ENCODE peak calls at places on chromosomes 5 and 9, in five cellular contexts. J is CD4-positive, alpha-beta T cell; Z is upper lobe of right lung; W is pancreas; B is left lung. C is an unnamed sample.

GRCh38 chr5:179901915-179902762 is 5.6 kb downstream of the TBC1D9B start:
- DNase-seq in B (no peak), Z (no peak), W (no peak), J (no peak), C (no peak)

GRCh38 chr5:57551974-57552537 is 69.4 kb upstream of the ACTBL2 start:
- DNase-seq in B (no peak), Z (no peak), W (no peak), J (no peak), C (no peak)

GRCh38 chr9:93669116-93669957 is 93.0 kb downstream of the PHF2 start:
- DNase-seq in W (peak), J (no peak), Z (peak), B (peak), C (peak)

GRCh38 chr5:157971466-157972324 is 112.8 kb upstream of the CLINT1 start:
- DNase-seq in W (no peak), B (no peak), J (no peak), Z (no peak), C (no peak)

GRCh38 chr5:95712347-95712958 is 18.7 kb upstream of the RHOBTB3 start:
- DNase-seq in Z (no peak), W (no peak), B (peak), J (no peak), C (no peak)

GRCh38 chr9:7209051-7209450 is 451.3 kb downstream of the KDM4C start:
- DNase-seq in J (no peak), W (no peak), B (no peak), Z (no peak), C (no peak)

GRCh38 chr9:101087426-101087825 is 58.9 kb downstream of the PLPPR1 start:
- DNase-seq in B (no peak), J (no peak), W (no peak), Z (no peak), C (no peak)

GRCh38 chr9:101737165-101737704 is 1.2 kb downstream of the GRIN3A start:
- DNase-seq in B (no peak), W (peak), Z (peak), J (no peak), C (peak)

GRCh38 chr5:27325513-27325912 is 287.1 kb upstream of the CDH9 start:
- DNase-seq in B (no peak), Z (no peak), W (no peak), J (no peak), C (no peak)

GRCh38 chr5:40842351-40842750 is 1.2 kb downstream of the CARD6 start:
- DNase-seq in W (no peak), Z (no peak), B (no peak), J (no peak), C (no peak)

GRCh38 chr5:149834246-149834855 is 104.2 kb downstream of the PPARGC1B start:
- DNase-seq in W (no peak), B (no peak), Z (no peak), J (peak), C (no peak)

GRCh38 chr5:170642776-170643436 is 139.1 kb downstream of the KCNIP1 start:
- DNase-seq in Z (peak), W (no peak), B (no peak), J (no peak), C (no peak)

GRCh38 chr5:2148312-2149195 is 265.8 kb upstream of the IRX4 start:
- DNase-seq in J (no peak), W (no peak), B (no peak), Z (no peak), C (no peak)

GRCh38 chr5:116600876-116601275 is 26.3 kb upstream of the SEMA6A start:
- DNase-seq in Z (no peak), B (no peak), J (no peak), W (no peak), C (no peak)

GRCh38 chr9:16207161-16207560 is 654.3 kb downstream of the CCDC171 start:
- DNase-seq in J (no peak), Z (no peak), B (no peak), W (no peak), C (no peak)

GRCh38 chr5:17127743-17128231 is 89.6 kb upstream of the BASP1 start:
- DNase-seq in J (no peak), B (no peak), W (no peak), Z (no peak), C (no peak)

GRCh38 chr9:37364751-37365360 is 57.6 kb upstream of the GRHPR start:
- DNase-seq in B (no peak), W (no peak), Z (no peak), J (no peak), C (no peak)
- TF ChIP-seq CTCF in B (no peak), W (no peak), Z (no peak), J (no peak), C (no peak)

GRCh38 chr5:122390107-122390506 is 78.1 kb downstream of the SNCAIP start:
- DNase-seq in Z (no peak), W (no peak), B (no peak), J (no peak), C (no peak)

GRCh38 chr5:122385286-122385685 is 73.2 kb downstream of the SNCAIP start:
- DNase-seq in Z (no peak), W (no peak), J (no peak), B (no peak), C (no peak)

GRCh38 chr5:122384612-122385180 is 72.7 kb downstream of the SNCAIP start:
- DNase-seq in W (no peak), J (no peak), B (no peak), Z (no peak), C (no peak)

DNA sequence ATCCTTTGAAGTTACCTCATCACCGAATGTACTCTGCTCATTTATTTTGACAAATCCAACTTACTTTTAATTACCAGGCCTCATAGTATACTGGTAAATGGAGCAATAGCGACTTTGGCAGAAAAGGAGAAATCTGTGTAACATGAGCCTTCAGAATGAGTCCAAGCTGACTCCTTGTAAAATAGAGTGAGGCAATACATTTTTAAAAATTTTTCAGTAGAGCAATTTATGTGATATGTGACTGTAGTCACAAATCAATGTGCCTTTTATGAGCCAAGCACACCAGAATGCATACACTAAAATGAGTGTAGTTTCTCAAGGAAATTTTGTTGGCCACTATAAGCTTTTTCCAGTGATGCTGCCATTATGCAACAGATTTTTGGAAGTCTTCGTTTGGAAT is 73.7 kb downstream of the SNCAIP start:
- DNase-seq in W (no peak), J (no peak), B (no peak), Z (no peak), C (no peak)
- H3K27ac ChIP-seq in W (no peak), J (no peak), B (no peak), Z (no peak), C (no peak)

DNA sequence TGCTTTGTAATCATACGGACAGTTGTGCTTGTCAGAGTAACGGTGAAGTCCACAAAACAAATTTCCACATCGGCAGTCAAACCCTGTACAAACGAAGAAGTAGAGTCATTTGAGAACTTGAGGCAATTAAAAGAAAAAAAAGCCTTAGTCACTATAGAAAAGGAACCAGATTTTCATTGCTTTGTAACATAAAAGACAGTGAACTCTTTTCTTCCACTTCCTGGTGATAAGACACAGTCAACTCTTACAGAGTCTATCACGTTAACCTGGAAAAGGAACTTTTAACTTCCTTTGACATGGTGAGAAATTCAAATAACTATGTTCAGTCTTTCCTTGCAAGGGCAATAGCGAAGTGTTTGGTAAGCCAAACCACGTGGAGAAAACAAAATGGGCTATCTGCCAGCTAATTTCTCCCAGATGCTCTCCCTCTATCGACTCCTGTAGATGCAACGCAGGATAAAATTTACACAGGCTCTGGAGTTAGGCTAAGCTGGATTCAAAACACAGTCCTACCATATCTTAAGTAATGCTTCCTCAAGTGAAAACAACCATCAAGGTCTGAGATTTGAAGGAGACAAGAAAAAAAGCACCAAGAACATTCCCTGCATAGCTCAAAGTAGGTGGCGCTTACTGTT is 8.9 kb downstream of the ZFAND5 start:
- DNase-seq in Z (no peak), W (no peak), J (no peak), B (no peak), C (no peak)
- TF ChIP-seq CTCF in Z (no peak), W (no peak), J (no peak), B (no peak), C (no peak)

DNA sequence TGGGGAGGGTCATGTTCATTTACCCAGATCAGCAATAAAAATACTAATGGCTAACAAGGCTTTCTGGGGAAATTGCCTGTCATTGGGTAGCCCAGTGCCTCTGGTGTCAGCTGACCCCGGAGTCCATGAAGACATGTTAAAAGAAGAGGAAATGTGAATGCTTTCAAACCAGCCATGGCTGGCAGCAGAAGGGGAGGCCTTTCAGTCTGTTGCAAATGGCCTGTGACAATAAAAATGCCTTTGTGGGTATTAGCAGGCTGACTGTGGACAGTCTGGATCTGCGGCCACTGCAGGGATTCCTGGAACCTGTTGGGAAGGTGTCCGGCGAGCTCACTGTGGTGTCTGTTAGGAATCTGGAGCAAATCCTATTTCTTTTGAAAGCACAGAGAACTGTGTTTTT is 7.5 kb downstream of the ABL1 start:
- DNase-seq in Z (no peak), W (no peak), B (no peak), J (no peak), C (no peak)
- H3K27ac ChIP-seq in Z (no peak), W (no peak), B (no peak), J (no peak), C (no peak)

DNA sequence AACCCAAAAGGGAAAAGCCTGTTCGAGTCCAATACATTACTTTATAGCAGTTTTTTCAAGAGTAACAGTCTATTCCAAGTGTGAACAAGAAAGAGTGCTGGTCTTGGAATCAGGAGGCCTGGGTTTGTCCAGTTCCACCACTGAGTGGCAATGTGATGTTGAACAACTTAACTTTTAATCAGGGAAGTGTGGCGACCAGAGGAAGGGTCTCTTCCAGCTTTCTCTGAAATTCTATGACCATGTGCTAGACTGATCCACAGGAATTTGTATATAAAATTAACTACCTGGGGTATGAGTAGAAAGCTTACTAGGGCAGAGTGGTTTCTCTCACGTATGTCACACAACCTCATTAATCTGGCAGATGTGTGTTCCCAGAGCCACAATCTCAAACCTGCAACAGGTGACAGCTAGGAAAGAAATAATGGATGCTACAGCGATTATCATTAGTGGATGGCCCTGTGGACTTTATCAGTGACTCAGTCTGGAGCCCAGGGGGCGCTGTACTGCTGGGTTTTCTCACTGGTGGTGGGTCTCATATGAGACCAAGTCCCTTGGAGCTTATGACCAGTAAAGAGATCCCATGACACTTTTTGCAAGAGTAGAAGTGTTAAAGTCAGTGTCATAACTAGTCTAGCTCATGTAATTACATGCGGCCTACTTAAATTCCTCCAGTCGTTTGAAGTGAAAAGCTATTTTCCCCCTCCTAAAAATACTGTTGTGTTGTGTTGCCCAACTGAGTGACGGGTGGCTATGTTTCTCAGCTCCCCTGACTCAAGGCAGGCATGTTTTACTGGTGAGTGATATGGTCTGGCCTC is 116.5 kb downstream of the GDNF start:
- DNase-seq in B (no peak), Z (no peak), W (no peak), J (no peak), C (no peak)
- TF ChIP-seq CTCF in B (no peak), Z (peak), W (no peak), J (no peak), C (no peak)

DNA sequence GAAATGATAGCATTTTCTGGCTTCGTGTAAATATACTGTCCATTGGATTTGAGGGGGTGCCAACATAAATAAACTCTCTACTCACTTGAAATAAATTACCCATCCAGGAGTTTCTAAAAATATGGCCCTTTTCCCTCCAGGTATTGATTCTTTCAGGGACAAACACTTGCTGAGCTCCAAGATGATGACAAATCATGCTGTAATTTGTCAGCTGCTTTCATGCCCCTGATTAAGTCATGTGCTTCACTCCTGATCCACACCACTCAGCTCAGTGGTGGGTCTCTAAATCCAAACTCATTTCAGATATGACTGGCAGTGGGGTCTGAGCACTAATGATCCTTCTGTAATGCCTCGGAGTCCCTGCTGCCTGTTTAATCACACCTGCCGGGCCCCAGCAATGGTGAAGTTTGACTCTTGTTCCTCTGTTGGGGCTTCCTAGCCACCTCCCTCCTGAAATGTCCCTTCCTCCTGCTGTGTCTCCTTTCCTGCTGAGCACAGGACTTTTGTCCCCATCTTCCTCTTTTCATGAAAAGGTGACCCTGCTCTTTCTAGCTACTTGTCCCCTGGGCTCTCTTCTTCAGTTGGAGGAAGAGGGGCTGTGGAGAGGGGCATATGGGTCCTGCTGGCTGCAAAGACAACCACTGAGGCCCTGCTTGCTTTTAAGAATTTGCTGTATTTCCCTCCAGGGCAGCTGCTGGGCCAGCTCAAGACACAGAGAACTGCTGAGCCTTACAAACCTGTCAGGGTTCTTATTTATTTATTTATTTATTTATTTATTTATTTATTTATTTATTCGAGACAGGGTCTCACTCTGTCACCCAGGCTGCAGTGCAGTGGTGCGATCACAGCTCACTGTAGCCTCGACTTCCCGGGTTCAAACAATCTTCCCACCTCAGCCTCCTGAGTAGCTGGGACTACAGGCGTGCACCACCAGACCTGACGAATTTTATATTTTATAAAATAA is 200.0 kb downstream of the ATP10B start:
- DNase-seq in B (no peak), Z (no peak), W (no peak), J (no peak), C (no peak)
- H3K27ac ChIP-seq in B (no peak), Z (no peak), W (peak), J (no peak), C (no peak)

GRCh38 chr9:133880851-133881634 is 111.1 kb downstream of the VAV2 start:
- DNase-seq in J (no peak), W (no peak), B (no peak), Z (no peak), C (no peak)
- TF ChIP-seq CTCF in J (no peak), W (no peak), B (no peak), Z (no peak), C (no peak)

DNA sequence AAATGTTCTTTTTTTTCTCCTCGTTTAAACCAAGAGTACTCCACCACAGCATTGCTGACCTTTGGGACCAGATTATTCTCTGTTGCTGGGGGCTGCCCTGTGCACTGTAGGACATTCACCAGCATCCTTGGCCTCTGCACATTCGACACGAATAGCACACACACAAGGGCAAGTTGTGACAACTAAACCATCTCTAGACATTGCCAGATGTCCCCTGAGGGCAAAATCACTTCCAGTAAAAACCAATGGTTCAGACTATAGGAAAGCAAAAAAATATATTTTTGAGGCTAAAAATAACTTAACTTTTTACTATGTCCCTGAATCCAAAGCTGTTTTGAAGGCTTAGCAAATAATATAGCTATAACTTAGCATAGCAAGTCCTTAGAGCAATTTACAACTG is 65.9 kb downstream of the SEMA5A start:
- DNase-seq in J (no peak), W (no peak), Z (no peak), B (no peak), C (no peak)
- H3K27ac ChIP-seq in J (no peak), W (no peak), Z (no peak), B (no peak), C (no peak)

GRCh38 chr5:112491257-112491656 is 72.2 kb upstream of the EPB41L4A start:
- DNase-seq in B (no peak), J (no peak), Z (no peak), W (no peak), C (no peak)
- TF ChIP-seq CTCF in B (no peak), J (no peak), Z (no peak), W (no peak), C (no peak)